ENCODE peak calls at places on chromosomes 3 and 15, in ten cellular contexts. D is kidney epithelial cell, J is dorsolateral prefrontal cortex, E is coronary artery, L is neuronal stem cell, K is fibroblast of mammary gland, O is fibroblast of villous mesenchyme, C is BE2C, V is cardiac muscle cell, G is RWPE2. U is an unnamed sample.

GRCh38 chr15:25106209-25106608 is 151.4 kb downstream of the SNRPN start:
- DNase-seq in E (no peak), J (no peak), C (no peak), V (no peak), D (no peak), G (no peak), K (no peak), O (no peak), L (no peak), U (no peak)

GRCh38 chr3:102570551-102570950 is 135.7 kb downstream of the ZPLD1 start:
- DNase-seq in J (no peak), G (no peak), D (no peak), K (no peak), O (no peak), E (no peak), C (no peak), V (no peak), L (no peak), U (no peak)

GRCh38 chr15:96431787-96432186 is 101.3 kb downstream of the NR2F2 start:
- DNase-seq in O (no peak), D (no peak), V (no peak), G (no peak), J (no peak), C (no peak), L (no peak), K (no peak), E (no peak), U (no peak)

GRCh38 chr3:132083583-132084372 is 49.0 kb upstream of the CPNE4 start:
- DNase-seq in J (peak; percentile 13), D (no peak), E (no peak), L (no peak), K (peak; percentile 64), C (no peak), O (no peak), G (no peak), V (peak; percentile 86), U (no peak)

GRCh38 chr15:98737721-98738120 is 89.4 kb downstream of the IGF1R start:
- DNase-seq in G (no peak), J (no peak), E (no peak), O (no peak), V (no peak), C (no peak), L (no peak), D (no peak), K (no peak), U (no peak)

GRCh38 chr3:58560771-58561311 is 16.4 kb downstream of the FAM107A start:
- DNase-seq in E (no peak), J (no peak), D (peak; percentile 86), G (no peak), O (peak; percentile 86), V (peak; percentile 96), L (peak; percentile 88), K (peak; percentile 80), C (no peak), U (no peak)

GRCh38 chr15:98232761-98233160 is 272.3 kb downstream of the ARRDC4 start:
- DNase-seq in C (no peak), D (no peak), L (no peak), E (no peak), J (no peak), G (no peak), O (peak; percentile 8), V (no peak), K (peak; percentile 24), U (no peak)

GRCh38 chr3:150613709-150614480 is 10.8 kb downstream of the SELENOT start:
- DNase-seq in K (no peak), D (no peak), J (no peak), G (no peak), E (no peak), C (no peak), O (no peak), V (no peak), L (no peak), U (no peak)

GRCh38 chr15:100981086-100981485 is 61.9 kb downstream of the LRRK1 start:
- DNase-seq in J (no peak), L (no peak), E (no peak), G (no peak), D (no peak), V (no peak), K (no peak), C (no peak), O (no peak), U (no peak)

GRCh38 chr15:100975043-100975442 is 55.9 kb downstream of the LRRK1 start:
- DNase-seq in E (no peak), V (no peak), G (no peak), D (no peak), C (no peak), K (no peak), J (no peak), L (no peak), O (no peak), U (no peak)

GRCh38 chr15:100985401-100985800 is 66.2 kb downstream of the LRRK1 start:
- DNase-seq in L (no peak), K (no peak), G (no peak), D (no peak), J (no peak), C (no peak), V (no peak), E (no peak), O (no peak), U (no peak)

GRCh38 chr15:100983221-100983620 is 64.1 kb downstream of the LRRK1 start:
- DNase-seq in J (no peak), D (no peak), C (no peak), V (no peak), L (no peak), K (no peak), G (no peak), O (no peak), E (no peak), U (no peak)

DNA sequence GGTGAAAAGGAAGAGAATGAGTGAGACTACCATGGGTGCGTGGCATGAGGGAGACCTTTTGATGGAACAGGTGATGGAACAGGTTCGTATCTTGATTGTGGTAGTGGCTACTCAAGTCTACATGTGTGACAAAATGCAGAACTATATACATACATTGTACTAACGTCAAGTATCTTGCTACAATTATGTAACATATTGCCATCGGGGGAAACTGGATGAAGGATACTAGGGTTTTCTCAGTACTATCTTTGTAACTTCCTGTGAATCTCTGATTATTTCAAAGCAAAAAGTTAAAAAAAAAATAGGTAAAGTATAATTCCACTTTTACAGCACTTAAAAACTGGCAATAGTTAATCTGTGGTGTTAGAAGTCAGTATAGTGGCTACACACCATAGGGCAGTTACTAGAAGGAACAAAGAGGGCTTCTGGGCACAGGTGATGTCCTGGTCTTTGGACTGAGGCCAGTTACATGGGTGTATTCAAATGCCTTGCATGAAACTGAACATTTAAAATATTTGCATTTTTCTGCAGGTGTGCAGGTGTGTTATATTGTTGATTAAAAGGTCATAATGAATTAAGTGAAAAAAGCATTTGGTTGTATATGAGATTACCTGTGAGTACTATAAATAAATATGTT is 61.4 kb downstream of the LRRK1 start:
- DNase-seq in O (no peak), C (no peak), K (no peak), J (no peak), V (no peak), L (no peak), G (no peak), D (no peak), E (no peak), U (no peak)
- H3K4me3 ChIP-seq in O (no peak overlapping the region), C (no peak overlapping the region), K (no peak overlapping the region), J (no peak overlapping the region), V (no peak overlapping the region), L (no peak overlapping the region), G (no peak overlapping the region), D (no peak overlapping the region), E (no peak overlapping the region), U (no peak overlapping the region)

DNA sequence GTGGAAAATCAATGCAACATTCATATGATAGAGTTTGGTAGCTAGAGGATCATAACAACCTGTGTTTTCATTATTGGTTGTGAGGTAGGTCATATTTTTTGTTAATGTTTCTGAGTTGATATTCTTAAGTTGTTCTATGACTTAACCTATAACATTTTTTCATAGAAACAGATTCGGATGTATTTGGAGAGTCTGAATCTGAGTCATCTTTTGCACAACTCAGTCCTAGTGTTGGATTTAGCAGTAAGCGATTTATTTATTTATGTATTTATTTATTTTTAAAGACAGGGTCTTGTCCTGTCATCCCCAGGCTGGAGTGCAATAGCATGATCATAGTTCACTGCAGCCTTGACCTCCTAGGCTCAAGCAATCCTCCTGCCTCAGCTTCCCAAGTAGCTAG is 292.8 kb upstream of the ZNF717 start:
- DNase-seq in E (no peak), C (no peak), O (no peak), K (peak; percentile 3), G (no peak), D (no peak), V (no peak), J (no peak), L (no peak), U (no peak)
- H3K4me3 ChIP-seq in E (no peak overlapping the region), C (no peak overlapping the region), O (no peak overlapping the region), K (no peak overlapping the region), G (no peak overlapping the region), D (no peak overlapping the region), V (no peak overlapping the region), J (no peak overlapping the region), L (no peak overlapping the region), U (no peak overlapping the region)

GRCh38 chr3:197749601-197750395 is at the start of gene FYTTD1:
- DNase-seq in O (peak; percentile 87), K (peak; percentile 73), V (peak; percentile 92), E (peak; percentile 92), J (peak; percentile 90), C (peak; percentile 94), L (peak; percentile 71), G (peak; percentile 80), D (peak; percentile 29), U (no peak)

GRCh38 chr3:197753263-197753662 is 3.6 kb downstream of the FYTTD1 start:
- DNase-seq in K (peak; percentile 7), O (no peak), L (no peak), G (no peak), V (no peak), J (no peak), E (no peak), C (no peak), D (no peak), U (no peak)

GRCh38 chr3:197750396-197750831 is 731 bp downstream of the FYTTD1 start:
- DNase-seq in C (peak; percentile 76), D (no peak), K (peak; percentile 63), L (peak; percentile 43), O (peak; percentile 72), J (peak; percentile 50), V (peak; percentile 72), E (peak; percentile 83), G (peak; percentile 67), U (no peak)

GRCh38 chr3:197750863-197751737 is 1.4 kb downstream of the FYTTD1 start:
- DNase-seq in D (no peak), O (peak; percentile 68), L (no peak), G (no peak), K (peak; percentile 48), J (peak; percentile 33), E (peak; percentile 76), C (peak; percentile 47), V (peak; percentile 43), U (no peak)

DNA sequence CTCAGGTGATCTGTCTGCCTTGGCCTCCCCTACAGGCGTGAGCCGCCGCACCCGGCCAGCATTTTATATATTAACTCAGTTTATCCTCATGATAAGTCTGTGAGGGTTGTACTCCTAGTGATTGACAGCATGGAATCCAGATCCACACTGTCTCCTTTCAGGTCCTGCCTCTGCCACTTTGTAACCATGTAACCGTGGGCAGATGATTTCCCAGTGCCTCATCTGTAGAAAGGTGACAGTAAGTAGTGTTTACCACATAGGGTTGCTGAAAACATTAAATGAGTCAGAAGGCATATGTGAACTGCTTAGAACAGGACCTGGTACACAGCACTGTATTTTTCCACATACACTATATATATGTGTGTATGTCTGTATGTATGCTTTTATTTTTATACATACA is 2.4 kb downstream of the FYTTD1 start:
- DNase-seq in C (no peak), E (no peak), K (peak; percentile 48), G (no peak), L (no peak), J (no peak), O (no peak), V (no peak), D (no peak), U (no peak)
- H3K4me3 ChIP-seq in C (peak overlapping the region; percentile 97), E (no peak overlapping the region), K (peak overlapping the region; percentile 5), G (peak overlapping the region; percentile 54), L (no peak overlapping the region), J (peak overlapping the region; percentile 88), O (peak overlapping the region; percentile 11), V (no peak overlapping the region), D (no peak overlapping the region), U (peak overlapping the region; percentile 83)

GRCh38 chr3:13359916-13360315 is 60.2 kb downstream of the NUP210 start:
- DNase-seq in E (no peak), G (no peak), C (no peak), K (no peak), O (no peak), J (no peak), V (no peak), D (no peak), L (no peak), U (no peak)
- H3K4me3 ChIP-seq in E (no peak overlapping the region), G (no peak overlapping the region), C (no peak overlapping the region), K (no peak overlapping the region), O (no peak overlapping the region), J (no peak overlapping the region), V (no peak overlapping the region), D (no peak overlapping the region), L (no peak overlapping the region), U (no peak overlapping the region)